ENCODE peak calls at places on chromosomes 4 and X, in six cellular contexts. Q, L, E, W, T and C are unnamed samples.
A peak's percentile ranks its signal among the peaks of the same experiment; 100 is the strongest.

GRCh38 chrX:152915541-152916241 is 17.8 kb downstream of the ZNF185 start:
- DNase-seq in E (peak; percentile 82), Q (no peak), T (peak; percentile 37), W (peak; percentile 66), L (peak; percentile 43), C (no peak)

GRCh38 chr4:28845158-28845557 is 1875.0 kb upstream of the PCDH7 start:
- DNase-seq in L (no peak), Q (no peak), W (no peak), E (no peak), T (no peak), C (no peak)

GRCh38 chrX:13487731-13488505 is 81.5 kb upstream of the EGFL6 start:
- DNase-seq in W (peak; percentile 45), T (peak; percentile 89), L (peak; percentile 87), Q (no peak), E (peak; percentile 92), C (peak; percentile 11)

GRCh38 chr4:15001248-15001824 is 945 bp upstream of the CPEB2 start:
- DNase-seq in Q (peak; percentile 80), L (peak; percentile 81), W (peak; percentile 4), T (peak; percentile 96), E (peak; percentile 96), C (peak; percentile 84)

GRCh38 chr4:154854362-154854761 is 73.3 kb downstream of the RBM46 start:
- DNase-seq in T (peak; percentile 38), Q (no peak), L (peak; percentile 3), W (no peak), E (peak; percentile 10), C (no peak)

GRCh38 chrX:11059923-11060322 is 51.2 kb upstream of the HCCS start:
- DNase-seq in T (no peak), W (no peak), L (peak; percentile 4), E (no peak), Q (no peak), C (no peak)

GRCh38 chrX:56233100-56233499 is 944 bp downstream of the KLF8 start:
- DNase-seq in W (no peak), E (no peak), L (peak; percentile 6), T (peak; percentile 0), Q (no peak), C (no peak)

GRCh38 chr4:48543796-48544195 is 53.7 kb downstream of the ZAR1 start:
- DNase-seq in E (peak; percentile 11), L (no peak), T (peak; percentile 7), W (no peak), Q (no peak), C (peak; percentile 31)

GRCh38 chr4:57080781-57081650 is 29.2 kb downstream of the IGFBP7 start:
- DNase-seq in Q (no peak), L (peak; percentile 91), E (peak; percentile 99), T (peak; percentile 77), W (no peak), C (no peak)

GRCh38 chr4:1939664-1940509 is 68.7 kb downstream of the NSD2 start:
- DNase-seq in W (no peak), T (peak; percentile 87), E (peak; percentile 91), Q (no peak), L (peak; percentile 78), C (no peak)

GRCh38 chrX:51776851-51777250 is 33.6 kb downstream of the GSPT2 start:
- DNase-seq in E (no peak), W (no peak), T (no peak), Q (no peak), L (no peak), C (no peak)

GRCh38 chr4:40865696-40866095 is 115.9 kb downstream of the NSUN7 start:
- DNase-seq in W (no peak), T (peak; percentile 7), E (peak; percentile 12), Q (no peak), L (no peak), C (no peak)

GRCh38 chr4:76964769-76965168 is 15.2 kb downstream of the SEPTIN11 start:
- DNase-seq in W (no peak), L (no peak), E (no peak), T (no peak), Q (no peak), C (no peak)

GRCh38 chrX:103658681-103659433 is 27.6 kb downstream of the MORF4L2 start:
- DNase-seq in Q (no peak), W (no peak), T (no peak), E (no peak), L (no peak), C (no peak)

GRCh38 chr4:98745372-98745771 is 87.0 kb upstream of the TSPAN5 start:
- DNase-seq in W (peak; percentile 1), Q (no peak), T (peak; percentile 42), E (peak; percentile 65), L (peak; percentile 17), C (no peak)

GRCh38 chr4:183600189-183600685 is 58.7 kb downstream of the RWDD4 start:
- DNase-seq in T (no peak), L (peak; percentile 22), W (peak; percentile 1), E (peak; percentile 53), Q (no peak), C (no peak)

GRCh38 chrX:40420899-40421729 is 159.7 kb upstream of the ATP6AP2 start:
- DNase-seq in W (no peak), Q (peak; percentile 60), E (peak; percentile 20), T (no peak), L (peak; percentile 81), C (peak; percentile 79)

GRCh38 chr4:98664959-98665358 is 6.5 kb upstream of the TSPAN5 start:
- DNase-seq in E (no peak), L (no peak), Q (no peak), W (no peak), T (no peak), C (no peak)

GRCh38 chr4:10524196-10524833 is 67.1 kb upstream of the ZNF518B start:
- DNase-seq in E (peak; percentile 21), L (no peak), Q (no peak), W (no peak), T (no peak), C (no peak)